ENCODE peak calls at places on chromosomes 2 and 18, in ten cellular contexts. W, A, M, H, X, S, T, P, J and F are unnamed samples.

GRCh38 chr18:72651033-72651432 is 106.9 kb upstream of the CBLN2 start:
- DNase-seq in W (no peak), A (no peak), M (no peak), H (no peak), X (no peak), S (peak; percentile 18), T (no peak), P (no peak), J (no peak), F (no peak)

GRCh38 chr2:72934683-72935610 is 17.6 kb downstream of the EMX1 start:
- DNase-seq in W (peak; percentile 54), A (peak; percentile 23), M (peak; percentile 50), H (peak; percentile 73), X (no peak), S (peak; percentile 67), T (peak; percentile 72), P (no peak), J (no peak), F (peak; percentile 43)

GRCh38 chr18:2978626-2979025 is 34.3 kb downstream of the LPIN2 start:
- DNase-seq in W (no peak), A (no peak), M (no peak), H (no peak), X (no peak), S (no peak), T (no peak), P (no peak), J (no peak), F (no peak)

GRCh38 chr2:220962556-220962955 is 609.5 kb downstream of the EPHA4 start:
- DNase-seq in W (no peak), A (no peak), M (no peak), H (no peak), X (no peak), S (no peak), T (no peak), P (no peak), J (no peak), F (no peak)

GRCh38 chr18:63309422-63309821 is 10.1 kb downstream of the BCL2 start:
- DNase-seq in W (no peak), A (no peak), M (no peak), H (no peak), X (no peak), S (no peak), T (no peak), P (no peak), J (no peak), F (no peak)

GRCh38 chr2:39068757-39069515 is 51.9 kb downstream of the SOS1 start:
- DNase-seq in W (no peak), A (no peak), M (no peak), H (no peak), X (no peak), S (no peak), T (no peak), P (no peak), J (no peak), F (no peak)

GRCh38 chr2:61636686-61637085 is 98.5 kb upstream of the XPO1 start:
- DNase-seq in W (no peak), A (no peak), M (no peak), H (no peak), X (no peak), S (no peak), T (no peak), P (no peak), J (no peak), F (no peak)

GRCh38 chr2:219251656-219252055 is 1.4 kb upstream of the TUBA4B start:
- DNase-seq in W (no peak), A (no peak), M (no peak), H (no peak), X (no peak), S (no peak), T (no peak), P (no peak), J (no peak), F (no peak)

GRCh38 chr2:144524190-144524957 is 4.5 kb upstream of the ZEB2 start:
- DNase-seq in W (no peak), A (no peak), M (peak; percentile 90), H (no peak), X (peak; percentile 80), S (peak; percentile 85), T (peak; percentile 67), P (peak; percentile 88), J (no peak), F (peak; percentile 23)
- H3K27ac ChIP-seq in W (peak overlapping the region; percentile 97), A (no peak overlapping the region), M (peak overlapping the region; percentile 56), H (no peak overlapping the region), X (peak overlapping the region; percentile 86), S (peak overlapping the region; percentile 17), T (peak overlapping the region; percentile 73), P (peak overlapping the region; percentile 87), J (peak overlapping the region; percentile 99), F (peak overlapping the region; percentile 87)

GRCh38 chr18:76529433-76529811 is 34.4 kb upstream of the ZNF516 start:
- DNase-seq in W (no peak), A (no peak), M (no peak), H (no peak), X (no peak), S (no peak), T (no peak), P (no peak), J (no peak), F (no peak)
- TF ChIP-seq POLR2AphosphoS5 in W (no peak), A (no peak), M (no peak), H (no peak), X (no peak), S (no peak), T (no peak), P (no peak), J (no peak), F (no peak)

DNA sequence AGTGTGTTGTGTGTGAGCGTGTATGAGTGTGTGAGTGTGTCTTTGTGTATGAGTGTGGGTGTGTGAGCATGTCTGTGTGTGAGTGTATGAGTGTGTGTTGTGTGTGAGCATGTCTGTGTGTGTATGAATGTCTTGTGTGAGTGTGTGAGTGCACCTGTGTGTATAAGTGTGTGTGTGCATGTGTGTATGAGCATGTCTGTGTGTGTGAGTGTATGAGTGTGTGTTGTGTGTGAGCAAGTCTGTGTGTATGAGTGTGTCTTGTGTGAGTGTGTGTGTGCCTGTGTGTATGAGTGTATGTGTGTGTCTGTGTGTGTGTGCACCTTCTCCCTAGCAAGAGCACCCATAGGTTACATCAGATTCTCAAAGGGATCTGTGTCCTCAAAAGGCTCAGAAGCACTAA is 28.5 kb upstream of the TNS1 start:
- DNase-seq in W (no peak), A (no peak), M (no peak), H (no peak), X (no peak), S (no peak), T (no peak), P (no peak), J (no peak), F (no peak)
- H3K27ac ChIP-seq in W (no peak overlapping the region), A (no peak overlapping the region), M (no peak overlapping the region), H (no peak overlapping the region), X (no peak overlapping the region), S (no peak overlapping the region), T (no peak overlapping the region), P (no peak overlapping the region), J (no peak overlapping the region), F (no peak overlapping the region)

DNA sequence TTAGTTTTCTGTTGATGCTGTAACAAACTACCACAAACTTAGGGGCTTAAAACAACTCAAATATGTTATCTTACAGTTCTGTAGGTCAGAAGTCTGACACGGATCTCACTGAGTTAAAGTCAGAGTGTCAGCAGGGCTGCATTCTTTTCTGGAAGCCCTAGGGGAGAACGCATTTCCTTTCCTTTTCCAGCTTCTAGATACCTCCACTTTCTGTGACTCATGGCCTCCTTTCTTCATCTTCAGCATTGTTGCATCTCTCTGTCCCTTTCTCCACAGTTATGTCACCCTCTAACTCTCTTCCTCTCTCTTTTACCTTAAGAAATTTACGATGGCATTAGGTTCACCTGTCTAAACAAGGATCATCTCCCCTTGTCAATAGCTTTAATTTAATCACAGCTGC is 13.3 kb upstream of the PPP4R1 start:
- DNase-seq in W (no peak), A (no peak), M (no peak), H (no peak), X (no peak), S (peak; percentile 46), T (no peak), P (no peak), J (no peak), F (no peak)
- TF ChIP-seq POLR2AphosphoS5 in W (no peak), A (no peak), M (no peak), H (no peak), X (no peak), S (no peak), T (no peak), P (no peak), J (no peak), F (no peak)